ENCODE peak calls at places on chromosome X, in ten cellular contexts. I, S, E, L, A, G, R, P, V and Q are unnamed samples.

GRCh38 chrX:151370906-151371305 is 26.1 kb upstream of the VMA21 start:
- DNase-seq in I (no peak), S (no peak), E (no peak), L (no peak), A (no peak), G (no peak), R (no peak), P (no peak), V (no peak), Q (no peak)

GRCh38 chrX:126376465-126376864 is 176.1 kb downstream of the DCAF12L1 start:
- DNase-seq in I (no peak), S (no peak), E (no peak), L (no peak), A (no peak), G (no peak), R (no peak), P (no peak), V (no peak), Q (no peak)

GRCh38 chrX:46294234-46294633 is 251.0 kb downstream of the ZNF674 start:
- DNase-seq in I (no peak), S (no peak), E (no peak), L (no peak), A (no peak), G (no peak), R (no peak), P (no peak), V (no peak), Q (no peak)

GRCh38 chrX:53288173-53288572 is 6.8 kb upstream of the IQSEC2 start:
- DNase-seq in I (no peak), S (no peak), E (no peak), L (no peak), A (peak), G (no peak), R (no peak), P (no peak), V (no peak), Q (no peak)

GRCh38 chrX:108072746-108073145 is 18.6 kb downstream of the PSMD10 start:
- DNase-seq in I (no peak), S (peak), E (no peak), L (no peak), A (no peak), G (no peak), R (no peak), P (no peak), V (peak), Q (no peak)

GRCh38 chrX:56281789-56282188 is 49.6 kb downstream of the KLF8 start:
- DNase-seq in I (no peak), S (peak), E (no peak), L (no peak), A (no peak), G (no peak), R (no peak), P (no peak), V (peak), Q (no peak)

GRCh38 chrX:111445485-111445884 is 33.5 kb upstream of the DCX start:
- DNase-seq in I (no peak), S (peak), E (no peak), L (no peak), A (no peak), G (peak), R (no peak), P (no peak), V (peak), Q (no peak)

GRCh38 chrX:49071877-49072711 is 1.7 kb downstream of the PRAF2 start:
- DNase-seq in I (no peak), S (peak), E (peak), L (peak), A (peak), G (peak), R (no peak), P (no peak), V (peak), Q (peak)

GRCh38 chrX:54891573-54891972 is 29.1 kb upstream of the TRO start:
- DNase-seq in I (no peak), S (peak), E (no peak), L (no peak), A (no peak), G (peak), R (no peak), P (no peak), V (peak), Q (no peak)

GRCh38 chrX:139795196-139795595 is 87.2 kb upstream of the MCF2 start:
- DNase-seq in I (no peak), S (no peak), E (no peak), L (no peak), A (no peak), G (no peak), R (no peak), P (no peak), V (no peak), Q (no peak)

GRCh38 chrX:28802625-28803024 is 215.4 kb downstream of the IL1RAPL1 start:
- DNase-seq in I (no peak), S (peak), E (no peak), L (no peak), A (no peak), G (no peak), R (no peak), P (no peak), V (no peak), Q (no peak)

GRCh38 chrX:30653415-30654131 is at the start of gene GK:
- DNase-seq in I (no peak), S (peak), E (no peak), L (no peak), A (no peak), G (no peak), R (peak), P (peak), V (peak), Q (peak)

GRCh38 chrX:10576777-10577444 is 43.5 kb downstream of the MID1 start:
- DNase-seq in I (no peak), S (peak), E (no peak), L (no peak), A (no peak), G (no peak), R (no peak), P (no peak), V (no peak), Q (no peak)

GRCh38 chrX:13092455-13092941 is 48.1 kb upstream of the FAM9C start:
- DNase-seq in I (no peak), S (no peak), E (peak), L (no peak), A (no peak), G (no peak), R (peak), P (peak), V (no peak), Q (peak)

GRCh38 chrX:65985211-65985610 is 54.7 kb downstream of the VSIG4 start:
- DNase-seq in I (no peak), S (no peak), E (no peak), L (no peak), A (no peak), G (no peak), R (no peak), P (no peak), V (no peak), Q (no peak)

GRCh38 chrX:9378980-9379696 is 85.7 kb upstream of the TBL1X start:
- DNase-seq in I (no peak), S (no peak), E (no peak), L (no peak), A (no peak), G (no peak), R (no peak), P (no peak), V (peak), Q (no peak)

GRCh38 chrX:46306103-46306502 is 239.1 kb downstream of the ZNF674 start:
- DNase-seq in I (no peak), S (no peak), E (no peak), L (no peak), A (no peak), G (no peak), R (no peak), P (no peak), V (no peak), Q (no peak)

GRCh38 chrX:122188751-122189150 is 995.3 kb upstream of the GRIA3 start:
- DNase-seq in I (no peak), S (no peak), E (no peak), L (no peak), A (no peak), G (no peak), R (no peak), P (no peak), V (no peak), Q (no peak)

GRCh38 chrX:150730719-150731118 is 37.5 kb downstream of the MTMR1 start:
- DNase-seq in I (no peak), S (no peak), E (no peak), L (no peak), A (no peak), G (no peak), R (no peak), P (no peak), V (peak), Q (no peak)

GRCh38 chrX:109472939-109473713 is 8.8 kb downstream of the GUCY2F start:
- DNase-seq in I (no peak), S (peak), E (no peak), L (no peak), A (no peak), G (no peak), R (no peak), P (no peak), V (peak), Q (no peak)
- H3K27ac ChIP-seq in I (no peak), S (no peak), E (no peak), L (no peak), A (no peak), G (no peak), R (no peak), P (no peak), V (no peak), Q (no peak)

GRCh38 chrX:68433155-68433980 is at the start of gene OPHN1:
- DNase-seq in I (peak), S (peak), E (peak), L (peak), A (peak), G (peak), R (peak), P (no peak), V (peak), Q (peak)
- TF ChIP-seq POLR2A in I (no peak), S (peak), E (no peak), L (no peak), A (peak), G (peak), R (no peak), P (no peak), V (no peak), Q (peak)

GRCh38 chrX:134375691-134376090 is 84.3 kb upstream of the HPRT1 start:
- DNase-seq in I (no peak), S (no peak), E (no peak), L (no peak), A (no peak), G (no peak), R (no peak), P (no peak), V (no peak), Q (no peak)

GRCh38 chrX:134371133-134371532 is 88.8 kb upstream of the HPRT1 start:
- DNase-seq in I (no peak), S (no peak), E (no peak), L (no peak), A (no peak), G (no peak), R (no peak), P (no peak), V (no peak), Q (no peak)

GRCh38 chrX:134374910-134375309 is 85.1 kb upstream of the HPRT1 start:
- DNase-seq in I (no peak), S (peak), E (no peak), L (no peak), A (no peak), G (no peak), R (no peak), P (no peak), V (no peak), Q (no peak)

GRCh38 chrX:134373736-134374135 is 86.2 kb upstream of the HPRT1 start:
- DNase-seq in I (no peak), S (peak), E (no peak), L (no peak), A (no peak), G (no peak), R (no peak), P (no peak), V (no peak), Q (no peak)

GRCh38 chrX:134374294-134374693 is 85.7 kb upstream of the HPRT1 start:
- DNase-seq in I (no peak), S (peak), E (no peak), L (no peak), A (no peak), G (no peak), R (no peak), P (no peak), V (no peak), Q (no peak)
- H3K27ac ChIP-seq in I (no peak), S (peak), E (peak), L (no peak), A (peak), G (peak), R (peak), P (peak), V (no peak), Q (peak)

GRCh38 chrX:3485727-3486126 is 139.3 kb upstream of the MXRA5 start:
- DNase-seq in I (no peak), S (no peak), E (no peak), L (no peak), A (no peak), G (no peak), R (no peak), P (no peak), V (no peak), Q (no peak)
- TF ChIP-seq POLR2A in I (no peak), S (no peak), E (no peak), L (no peak), A (no peak), G (no peak), R (no peak), P (no peak), V (no peak), Q (no peak)

DNA sequence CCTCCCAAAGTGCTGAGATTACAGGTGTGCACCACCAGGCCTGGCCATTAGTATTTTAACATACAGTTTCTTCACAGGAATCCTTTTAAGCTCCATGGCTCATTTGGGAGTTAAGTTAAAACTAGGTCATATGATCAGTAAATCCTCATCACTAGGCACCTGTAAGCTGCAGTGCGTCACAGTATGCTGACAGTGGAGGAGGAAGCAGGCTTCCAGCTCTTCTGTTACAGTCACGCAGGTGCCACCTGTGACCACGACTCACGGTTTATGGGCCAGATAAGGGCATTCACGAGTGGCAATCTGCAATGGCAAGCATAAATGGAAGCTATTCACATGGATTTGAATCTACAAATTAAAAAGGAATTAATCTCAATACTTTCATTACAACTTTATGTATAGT is 129.4 kb upstream of the BCOR start:
- DNase-seq in I (no peak), S (no peak), E (no peak), L (no peak), A (no peak), G (no peak), R (no peak), P (no peak), V (no peak), Q (no peak)
- H3K27ac ChIP-seq in I (no peak), S (no peak), E (no peak), L (no peak), A (no peak), G (no peak), R (no peak), P (no peak), V (no peak), Q (no peak)